ENCODE peak calls at places on chromosomes 5 and 9, in six cellular contexts. D is lower lobe of right lung, Y is tibial artery, A is GM10248, B is fibroblast of lung, S is GM12878. J is an unnamed sample.

GRCh38 chr5:167307042-167307441 is 984.4 kb upstream of the WWC1 start:
- DNase-seq in S (no peak), D (no peak), Y (no peak), A (no peak), B (no peak), J (no peak)

GRCh38 chr5:16759147-16759800 is 142.5 kb upstream of the RETREG1 start:
- DNase-seq in A (peak), S (peak), D (no peak), B (peak), Y (no peak), J (no peak)

GRCh38 chr5:160567031-160567705 is 145.5 kb downstream of the PTTG1 start:
- DNase-seq in D (no peak), Y (no peak), S (no peak), B (no peak), A (no peak), J (no peak)

GRCh38 chr5:33072296-33072695 is 361.2 kb downstream of the NPR3 start:
- DNase-seq in S (no peak), D (no peak), B (no peak), Y (no peak), A (no peak), J (no peak)

GRCh38 chr5:131854134-131854533 is 57.3 kb upstream of the FNIP1 start:
- DNase-seq in S (peak), Y (no peak), D (no peak), A (no peak), B (no peak), J (no peak)

GRCh38 chr9:69834056-69834455 is 13.4 kb downstream of the CFAP95 start:
- DNase-seq in D (no peak), A (no peak), Y (no peak), B (no peak), S (no peak), J (no peak)

GRCh38 chr9:21286654-21287053 is 18.5 kb downstream of the IFNA5 start:
- DNase-seq in B (no peak), A (no peak), S (no peak), Y (no peak), D (no peak), J (peak)

GRCh38 chr9:3215658-3216057 is 310.1 kb downstream of the RFX3 start:
- DNase-seq in B (no peak), D (no peak), S (no peak), A (no peak), Y (no peak), J (no peak)

GRCh38 chr5:124411089-124411488 is 335.4 kb downstream of the ZNF608 start:
- DNase-seq in B (peak), D (no peak), S (peak), A (no peak), Y (no peak), J (no peak)

GRCh38 chr5:68252678-68253520 is 37.3 kb downstream of the PIK3R1 start:
- DNase-seq in B (peak), Y (no peak), A (peak), D (no peak), S (no peak), J (peak)

GRCh38 chr9:20405086-20405485 is 217.2 kb downstream of the MLLT3 start:
- DNase-seq in D (no peak), B (peak), S (no peak), A (no peak), Y (no peak), J (no peak)

GRCh38 chr9:70995511-70995910 is 125.9 kb downstream of the TRPM3 start:
- DNase-seq in A (no peak), B (no peak), Y (no peak), D (no peak), S (no peak), J (no peak)

GRCh38 chr5:7759257-7759871 is 91.6 kb downstream of the CFAP90 start:
- DNase-seq in Y (no peak), A (no peak), S (no peak), D (no peak), B (no peak), J (no peak)

GRCh38 chr9:27303219-27303618 is 6.3 kb upstream of the EQTN start:
- DNase-seq in A (no peak), D (no peak), Y (no peak), B (no peak), S (no peak), J (no peak)

GRCh38 chr5:107501965-107502691 is 168.6 kb downstream of the EFNA5 start:
- DNase-seq in D (no peak), Y (no peak), B (peak), A (no peak), S (no peak), J (no peak)

GRCh38 chr5:98468188-98468869 is 305.1 kb upstream of the RGMB start:
- DNase-seq in B (peak), Y (no peak), D (no peak), A (no peak), S (no peak), J (no peak)

GRCh38 chr9:37486616-37487544 is 1.1 kb downstream of the POLR1E start:
- DNase-seq in B (peak), A (no peak), S (no peak), Y (peak), D (no peak), J (no peak)

GRCh38 chr9:37486256-37486615 is 488 bp downstream of the POLR1E start:
- DNase-seq in A (no peak), Y (no peak), D (no peak), S (no peak), B (no peak), J (no peak)

GRCh38 chr9:37480759-37481158 is 5.0 kb upstream of the POLR1E start:
- DNase-seq in B (no peak), D (no peak), Y (no peak), S (no peak), A (no peak), J (no peak)

GRCh38 chr9:37485389-37486255 is at the start of gene POLR1E:
- DNase-seq in D (peak), Y (peak), S (peak), A (peak), B (peak), J (peak)
- TF ChIP-seq CTCF in D (no peak), Y (no peak), S (no peak), A (no peak), B (no peak), J (no peak)

GRCh38 chr5:100519075-100519474 is 16.1 kb upstream of the FAM174A start:
- DNase-seq in S (no peak), D (no peak), Y (no peak), B (no peak), A (no peak), J (no peak)

GRCh38 chr5:100516285-100516684 is 18.9 kb upstream of the FAM174A start:
- DNase-seq in B (no peak), S (peak), A (no peak), D (no peak), Y (no peak), J (no peak)

GRCh38 chr5:100520348-100520747 is 14.8 kb upstream of the FAM174A start:
- DNase-seq in D (no peak), S (no peak), A (no peak), B (no peak), Y (no peak), J (no peak)

GRCh38 chr5:100517301-100517974 is 17.7 kb upstream of the FAM174A start:
- DNase-seq in A (no peak), S (no peak), D (peak), B (no peak), Y (no peak), J (no peak)

GRCh38 chr5:100518377-100518776 is 16.8 kb upstream of the FAM174A start:
- DNase-seq in B (no peak), D (no peak), A (no peak), S (no peak), Y (no peak), J (no peak)
- TF ChIP-seq CTCF in B (no peak), D (no peak), A (no peak), S (no peak), Y (no peak), J (no peak)

GRCh38 chr5:179801304-179802206 is 5.1 kb downstream of the MGAT4B start:
- DNase-seq in Y (peak), A (peak), S (no peak), D (peak), B (no peak), J (peak)
- TF ChIP-seq CTCF in Y (peak), A (peak), S (peak), D (peak), B (peak), J (peak)

GRCh38 chr5:78540335-78541057 is 108.1 kb downstream of the LHFPL2 start:
- DNase-seq in A (no peak), D (no peak), Y (no peak), S (no peak), B (peak), J (peak)
- TF ChIP-seq CTCF in A (no peak), D (no peak), Y (no peak), S (no peak), B (no peak), J (no peak)

DNA sequence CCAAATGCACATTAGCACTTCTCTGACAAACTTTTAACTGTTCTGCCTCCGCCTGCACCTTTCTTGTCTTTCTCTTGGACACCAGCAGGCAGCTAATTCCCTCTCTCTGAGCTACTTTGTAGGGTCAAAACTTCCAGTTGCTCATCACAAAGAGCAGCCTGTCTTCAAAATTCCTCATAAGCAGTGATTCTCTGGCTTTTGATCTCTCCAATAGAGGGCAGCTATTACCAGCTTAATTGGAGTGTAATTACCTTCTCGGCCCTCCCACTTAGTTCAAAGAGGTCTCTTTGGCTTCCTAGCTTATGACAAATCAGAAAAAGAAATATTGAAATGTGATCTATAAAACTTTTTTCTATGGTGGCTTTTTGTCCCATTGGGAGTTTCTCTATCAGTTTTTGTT is 43.6 kb upstream of the RAD23B start:
- DNase-seq in Y (no peak), D (no peak), A (no peak), S (no peak), B (peak), J (no peak)
- TF ChIP-seq CTCF in Y (no peak), D (peak), A (peak), S (peak), B (peak), J (peak)

J was measured in CD14-positive monocyte.